ENCODE peak calls at places on chromosome 4, in nine cellular contexts. A is bronchial epithelial cell, I is MM.1S, P is GM23338, C is cardiac muscle cell, G is pancreas, U is cardiac fibroblast, D is sigmoid colon, S is astrocyte. B is an unnamed sample.

GRCh38 chr4:139628184-139629012 is 37.2 kb upstream of the MGST2 start:
- DNase-seq in A (no peak), I (no peak), P (peak), C (peak), G (no peak), U (no peak), D (no peak), S (no peak), B (no peak)

GRCh38 chr4:28536124-28536523 is 1675.5 kb downstream of the STIM2 start:
- DNase-seq in A (no peak), I (no peak), P (no peak), C (no peak), G (no peak), U (no peak), D (no peak), S (no peak), B (no peak)

GRCh38 chr4:14176613-14177012 is 549.1 kb upstream of the BOD1L1 start:
- DNase-seq in A (peak), I (no peak), P (no peak), C (no peak), G (no peak), U (no peak), D (no peak), S (no peak), B (no peak)

GRCh38 chr4:114226968-114227760 is 247.7 kb upstream of the ARSJ start:
- DNase-seq in A (no peak), I (no peak), P (no peak), C (no peak), G (no peak), U (peak), D (no peak), S (peak), B (peak)

GRCh38 chr4:10111067-10111801 is 5.4 kb downstream of the WDR1 start:
- DNase-seq in A (no peak), I (no peak), P (peak), C (no peak), G (peak), U (no peak), D (no peak), S (no peak), B (no peak)

GRCh38 chr4:81152839-81153713 is 61.9 kb downstream of the PRKG2 start:
- DNase-seq in A (peak), I (no peak), P (no peak), C (no peak), G (no peak), U (no peak), D (no peak), S (no peak), B (no peak)

GRCh38 chr4:115969756-115970155 is 856.3 kb upstream of the NDST4 start:
- DNase-seq in A (peak), I (no peak), P (peak), C (no peak), G (no peak), U (no peak), D (no peak), S (no peak), B (no peak)

GRCh38 chr4:108043536-108043935 is 53.8 kb downstream of the HADH start:
- DNase-seq in A (no peak), I (no peak), P (peak), C (peak), G (no peak), U (no peak), D (no peak), S (no peak), B (no peak)

GRCh38 chr4:65337371-65337770 is 332.9 kb downstream of the EPHA5 start:
- DNase-seq in A (no peak), I (no peak), P (no peak), C (no peak), G (no peak), U (no peak), D (no peak), S (no peak), B (no peak)

GRCh38 chr4:111434581-111434980 is 710.7 kb upstream of the FAM241A start:
- DNase-seq in A (no peak), I (no peak), P (no peak), C (no peak), G (no peak), U (peak), D (no peak), S (peak), B (peak)

GRCh38 chr4:158459085-158459820 is 62.4 kb upstream of the RXFP1 start:
- DNase-seq in A (peak), I (no peak), P (peak), C (no peak), G (no peak), U (peak), D (no peak), S (no peak), B (no peak)
- H3K4me3 ChIP-seq in A (no peak), I (no peak), P (no peak), C (no peak), G (no peak), U (no peak), D (no peak), S (no peak), B (no peak)

DNA sequence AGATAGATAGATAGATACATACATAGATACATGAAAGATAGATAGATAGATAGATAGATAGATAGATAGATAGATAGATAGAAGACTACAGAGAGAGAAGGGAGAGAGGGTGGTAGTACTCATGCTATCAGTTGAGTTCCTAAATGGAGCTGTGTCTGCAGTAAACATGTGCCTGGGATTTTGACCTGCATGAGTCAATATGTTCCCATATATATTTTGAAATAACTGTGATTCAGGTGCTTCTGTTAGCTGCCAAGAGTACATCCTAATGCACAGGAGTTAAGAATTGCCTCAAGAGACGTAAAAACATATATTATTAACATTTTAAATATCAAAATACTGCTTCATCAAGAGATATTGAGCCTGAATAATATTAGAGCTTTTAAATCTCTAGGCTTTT is 379.4 kb downstream of the GRXCR1 start:
- DNase-seq in A (peak), I (no peak), P (no peak), C (no peak), G (no peak), U (no peak), D (no peak), S (no peak), B (no peak)
- TF ChIP-seq CTCF in A (no peak), I (no peak), P (no peak), C (no peak), G (no peak), U (no peak), D (no peak), S (no peak), B (no peak)

GRCh38 chr4:38672247-38673071 is 8.5 kb downstream of the KLF3 start:
- DNase-seq in A (no peak), I (no peak), P (no peak), C (no peak), G (peak), U (no peak), D (no peak), S (no peak), B (no peak)
- H3K4me3 ChIP-seq in A (no peak), I (no peak), P (no peak), C (no peak), G (peak), U (no peak), D (no peak), S (no peak), B (no peak)

GRCh38 chr4:169619958-169620845 is at the start of gene CLCN3:
- DNase-seq in A (peak), I (peak), P (peak), C (peak), G (peak), U (peak), D (peak), S (peak), B (peak)
- TF ChIP-seq CTCF in A (no peak), I (no peak), P (no peak), C (no peak), G (no peak), U (no peak), D (no peak), S (no peak), B (no peak)

GRCh38 chr4:1683371-1683902 is 676 bp downstream of the FAM53A start:
- DNase-seq in A (peak), I (peak), P (peak), C (peak), G (no peak), U (peak), D (peak), S (peak), B (peak)

GRCh38 chr4:1683903-1684755 is at the start of gene FAM53A:
- DNase-seq in A (peak), I (peak), P (peak), C (peak), G (peak), U (peak), D (peak), S (peak), B (peak)

GRCh38 chr4:1684756-1685603 is 867 bp upstream of the FAM53A start:
- DNase-seq in A (no peak), I (no peak), P (no peak), C (no peak), G (no peak), U (no peak), D (no peak), S (no peak), B (no peak)

GRCh38 chr4:1685604-1686150 is 1.6 kb upstream of the FAM53A start:
- DNase-seq in A (no peak), I (no peak), P (no peak), C (no peak), G (no peak), U (no peak), D (no peak), S (no peak), B (no peak)

GRCh38 chr4:1682860-1683259 is 1.3 kb downstream of the FAM53A start:
- DNase-seq in A (no peak), I (no peak), P (no peak), C (no peak), G (no peak), U (no peak), D (no peak), S (no peak), B (no peak)
- H3K4me3 ChIP-seq in A (no peak), I (peak), P (peak), C (no peak), G (peak), U (peak), D (no peak), S (peak), B (peak)

GRCh38 chr4:54840992-54841768 is 183.4 kb downstream of the KIT start:
- DNase-seq in A (no peak), I (no peak), P (no peak), C (peak), G (no peak), U (peak), D (no peak), S (no peak), B (peak)
- TF ChIP-seq CTCF in A (no peak), I (no peak), P (peak), C (no peak), G (no peak), U (peak), D (no peak), S (no peak), B (no peak)

DNA sequence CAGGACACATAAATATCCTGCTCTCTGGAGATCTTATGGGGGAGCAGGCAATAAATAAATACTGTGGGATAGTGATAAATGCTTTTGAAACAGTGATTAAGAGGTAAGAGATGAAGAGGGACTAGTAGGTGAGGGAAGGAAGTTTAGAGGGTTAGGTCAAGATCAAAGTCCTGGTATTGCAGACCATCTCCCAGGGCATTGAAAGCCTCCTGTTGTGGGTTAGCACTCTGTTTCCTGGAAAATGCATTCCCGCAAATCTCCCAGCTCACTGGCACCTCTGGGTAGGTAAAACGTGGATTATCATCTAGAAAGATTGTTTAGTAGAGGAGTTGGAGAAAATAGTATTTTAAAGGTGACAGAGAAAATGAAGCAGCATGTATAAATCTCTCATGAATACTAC is 2.2 kb downstream of the SNX25 start:
- DNase-seq in A (no peak), I (no peak), P (no peak), C (no peak), G (no peak), U (no peak), D (no peak), S (no peak), B (no peak)
- H3K4me3 ChIP-seq in A (no peak), I (peak), P (peak), C (peak), G (peak), U (peak), D (no peak), S (peak), B (peak)

GRCh38 chr4:37453004-37453360 is 208.4 kb downstream of the NWD2 start:
- DNase-seq in A (peak), I (peak), P (peak), C (peak), G (no peak), U (peak), D (no peak), S (peak), B (peak)
- TF ChIP-seq CTCF in A (peak), I (peak), P (peak), C (peak), G (peak), U (peak), D (peak), S (peak), B (peak)

GRCh38 chr4:145484240-145484846 is 2.7 kb downstream of the SMAD1 start:
- DNase-seq in A (no peak), I (no peak), P (no peak), C (no peak), G (no peak), U (no peak), D (no peak), S (no peak), B (no peak)
- H3K4me3 ChIP-seq in A (no peak), I (no peak), P (no peak), C (no peak), G (peak), U (no peak), D (no peak), S (no peak), B (peak)

DNA sequence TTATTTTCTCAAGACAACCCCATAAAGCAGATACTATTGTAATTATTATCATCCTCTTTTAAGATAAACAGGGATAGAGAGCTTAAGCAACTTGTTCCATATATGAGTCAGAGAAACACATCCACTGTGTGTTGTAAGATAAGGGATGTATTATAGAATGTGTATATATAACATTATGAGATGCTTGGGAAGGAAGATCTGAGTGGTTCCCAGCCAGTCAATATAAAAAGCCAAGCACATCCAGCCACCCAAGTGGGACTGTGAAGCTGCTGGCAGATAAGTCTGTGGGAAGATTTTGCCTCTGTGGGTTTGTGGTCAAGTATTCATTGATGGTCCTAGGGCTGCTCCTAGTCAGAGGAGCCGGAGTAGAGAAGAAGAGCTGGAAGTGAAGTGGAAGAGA is 16.5 kb upstream of the BMPR1B start:
- DNase-seq in A (no peak), I (no peak), P (no peak), C (no peak), G (no peak), U (peak), D (no peak), S (no peak), B (peak)
- TF ChIP-seq CTCF in A (no peak), I (no peak), P (no peak), C (no peak), G (no peak), U (no peak), D (no peak), S (no peak), B (no peak)

B was measured in fibroblast of pulmonary artery.